ENCODE peak calls at places on chromosomes 13 and 19, in six cellular contexts. One of them, this sample, is unnamed.

GRCh38 chr13:66635526-66635925 is 594.6 kb downstream of the PCDH9 start:
- DNase-seq in iPS-NIHi11: no peak
- DNase-seq in neural crest cell: no peak
- DNase-seq in activated CD4-positive, alpha-beta T cell treated with anti-CD3 and anti-CD28 coated beads, Interleukin-2, amount 50 U/mL, for 24 hours: no peak
- DNase-seq in AG04450: peak
- DNase-seq in lower leg skin: no peak
- DNase-seq in this sample: peak

GRCh38 chr13:40682449-40683240 is 16.2 kb upstream of the FOXO1 start:
- DNase-seq in AG04450: no peak
- DNase-seq in neural crest cell: no peak
- DNase-seq in iPS-NIHi11: no peak
- DNase-seq in activated CD4-positive, alpha-beta T cell treated with anti-CD3 and anti-CD28 coated beads, Interleukin-2, amount 50 U/mL, for 24 hours: no peak
- DNase-seq in lower leg skin: no peak
- DNase-seq in this sample: peak

GRCh38 chr13:113746143-113746525 is 12.9 kb upstream of the TMEM255B start:
- DNase-seq in AG04450: no peak
- DNase-seq in neural crest cell: no peak
- DNase-seq in activated CD4-positive, alpha-beta T cell treated with anti-CD3 and anti-CD28 coated beads, Interleukin-2, amount 50 U/mL, for 24 hours: no peak
- DNase-seq in iPS-NIHi11: no peak
- DNase-seq in lower leg skin: no peak
- DNase-seq in this sample: no peak

GRCh38 chr13:106490177-106490576 is 45.3 kb downstream of the EFNB2 start:
- DNase-seq in lower leg skin: no peak
- DNase-seq in neural crest cell: no peak
- DNase-seq in AG04450: no peak
- DNase-seq in iPS-NIHi11: no peak
- DNase-seq in activated CD4-positive, alpha-beta T cell treated with anti-CD3 and anti-CD28 coated beads, Interleukin-2, amount 50 U/mL, for 24 hours: no peak
- DNase-seq in this sample: no peak

GRCh38 chr13:90717451-90717936 is 630.0 kb upstream of the MIR17HG start:
- DNase-seq in iPS-NIHi11: peak
- DNase-seq in neural crest cell: no peak
- DNase-seq in AG04450: no peak
- DNase-seq in activated CD4-positive, alpha-beta T cell treated with anti-CD3 and anti-CD28 coated beads, Interleukin-2, amount 50 U/mL, for 24 hours: no peak
- DNase-seq in lower leg skin: no peak
- DNase-seq in this sample: peak

GRCh38 chr19:36771275-36772231 is 1.1 kb downstream of the ZNF850 start:
- DNase-seq in neural crest cell: peak
- DNase-seq in activated CD4-positive, alpha-beta T cell treated with anti-CD3 and anti-CD28 coated beads, Interleukin-2, amount 50 U/mL, for 24 hours: no peak
- DNase-seq in lower leg skin: peak
- DNase-seq in iPS-NIHi11: peak
- DNase-seq in AG04450: peak
- DNase-seq in this sample: peak

GRCh38 chr13:20495087-20496023 is 30.3 kb downstream of the CRYL1 start:
- DNase-seq in activated CD4-positive, alpha-beta T cell treated with anti-CD3 and anti-CD28 coated beads, Interleukin-2, amount 50 U/mL, for 24 hours: no peak
- DNase-seq in AG04450: peak
- DNase-seq in iPS-NIHi11: peak
- DNase-seq in lower leg skin: peak
- DNase-seq in neural crest cell: peak
- DNase-seq in this sample: peak

GRCh38 chr13:75145926-75146325 is 336.0 kb downstream of the TBC1D4 start:
- DNase-seq in iPS-NIHi11: no peak
- DNase-seq in neural crest cell: no peak
- DNase-seq in activated CD4-positive, alpha-beta T cell treated with anti-CD3 and anti-CD28 coated beads, Interleukin-2, amount 50 U/mL, for 24 hours: no peak
- DNase-seq in lower leg skin: no peak
- DNase-seq in AG04450: no peak
- DNase-seq in this sample: peak

GRCh38 chr19:51108066-51108804 is at the start of gene CTU1:
- DNase-seq in lower leg skin: peak
- DNase-seq in neural crest cell: peak
- DNase-seq in iPS-NIHi11: peak
- DNase-seq in AG04450: peak
- DNase-seq in activated CD4-positive, alpha-beta T cell treated with anti-CD3 and anti-CD28 coated beads, Interleukin-2, amount 50 U/mL, for 24 hours: peak
- DNase-seq in this sample: peak

GRCh38 chr19:1956868-1957492 is 16.0 kb downstream of the CSNK1G2 start:
- DNase-seq in iPS-NIHi11: peak
- DNase-seq in lower leg skin: no peak
- DNase-seq in activated CD4-positive, alpha-beta T cell treated with anti-CD3 and anti-CD28 coated beads, Interleukin-2, amount 50 U/mL, for 24 hours: no peak
- DNase-seq in neural crest cell: no peak
- DNase-seq in AG04450: no peak
- DNase-seq in this sample: no peak

GRCh38 chr13:112759834-112760233 is 70.0 kb downstream of the ATP11A start:
- DNase-seq in neural crest cell: no peak
- DNase-seq in AG04450: no peak
- DNase-seq in activated CD4-positive, alpha-beta T cell treated with anti-CD3 and anti-CD28 coated beads, Interleukin-2, amount 50 U/mL, for 24 hours: no peak
- DNase-seq in iPS-NIHi11: no peak
- DNase-seq in lower leg skin: no peak
- DNase-seq in this sample: no peak

GRCh38 chr13:24925318-24926231 is 161.6 kb downstream of the RNF17 start:
- DNase-seq in iPS-NIHi11: no peak
- DNase-seq in lower leg skin: no peak
- DNase-seq in neural crest cell: no peak
- DNase-seq in activated CD4-positive, alpha-beta T cell treated with anti-CD3 and anti-CD28 coated beads, Interleukin-2, amount 50 U/mL, for 24 hours: no peak
- DNase-seq in AG04450: no peak
- DNase-seq in this sample: no peak

GRCh38 chr13:52599853-52600603 is 42.2 kb upstream of the HNRNPA1L2 start:
- DNase-seq in AG04450: no peak
- DNase-seq in activated CD4-positive, alpha-beta T cell treated with anti-CD3 and anti-CD28 coated beads, Interleukin-2, amount 50 U/mL, for 24 hours: no peak
- DNase-seq in iPS-NIHi11: peak
- DNase-seq in neural crest cell: peak
- DNase-seq in lower leg skin: no peak
- DNase-seq in this sample: peak

GRCh38 chr13:88196106-88196505 is 524.9 kb downstream of the SLITRK5 start:
- DNase-seq in activated CD4-positive, alpha-beta T cell treated with anti-CD3 and anti-CD28 coated beads, Interleukin-2, amount 50 U/mL, for 24 hours: no peak
- DNase-seq in AG04450: no peak
- DNase-seq in neural crest cell: no peak
- DNase-seq in lower leg skin: no peak
- DNase-seq in iPS-NIHi11: no peak
- DNase-seq in this sample: no peak

GRCh38 chr19:4077011-4077382 is 10.3 kb upstream of the ZBTB7A start:
- DNase-seq in neural crest cell: no peak
- DNase-seq in activated CD4-positive, alpha-beta T cell treated with anti-CD3 and anti-CD28 coated beads, Interleukin-2, amount 50 U/mL, for 24 hours: no peak
- DNase-seq in iPS-NIHi11: no peak
- DNase-seq in lower leg skin: no peak
- DNase-seq in AG04450: no peak
- DNase-seq in this sample: no peak

GRCh38 chr13:98890186-98890585 is 87.7 kb downstream of the DOCK9 start:
- DNase-seq in activated CD4-positive, alpha-beta T cell treated with anti-CD3 and anti-CD28 coated beads, Interleukin-2, amount 50 U/mL, for 24 hours: peak
- DNase-seq in lower leg skin: peak
- DNase-seq in iPS-NIHi11: no peak
- DNase-seq in AG04450: peak
- DNase-seq in neural crest cell: no peak
- DNase-seq in this sample: peak

GRCh38 chr19:49145485-49146407 is 9.4 kb downstream of the HRC start:
- DNase-seq in iPS-NIHi11: peak
- DNase-seq in neural crest cell: peak
- DNase-seq in activated CD4-positive, alpha-beta T cell treated with anti-CD3 and anti-CD28 coated beads, Interleukin-2, amount 50 U/mL, for 24 hours: peak
- DNase-seq in lower leg skin: no peak
- DNase-seq in AG04450: no peak
- DNase-seq in this sample: peak

This sample was measured in iris pigment epithelial cell.